ENCODE peak calls at places on chromosomes 4 and X, in four cellular contexts. One of them, this sample, is unnamed.

GRCh38 chr4:36476135-36476534 is 194.7 kb downstream of the DTHD1 start:
- DNase-seq in esophagus squamous epithelium: no peak
- DNase-seq in adrenal gland: no peak
- DNase-seq in fibroblast of villous mesenchyme: no peak
- DNase-seq in this sample: no peak

GRCh38 chrX:133171962-133172708 is 46.0 kb downstream of the TFDP3 start:
- DNase-seq in esophagus squamous epithelium: no peak
- DNase-seq in adrenal gland: no peak
- DNase-seq in fibroblast of villous mesenchyme: peak; percentile 12
- DNase-seq in this sample: peak; percentile 43

GRCh38 chr4:3251691-3252479 is 2.9 kb downstream of the MSANTD1 start:
- DNase-seq in esophagus squamous epithelium: no peak
- DNase-seq in adrenal gland: no peak
- DNase-seq in fibroblast of villous mesenchyme: no peak
- DNase-seq in this sample: no peak

GRCh38 chrX:16138108-16138427 is 14.7 kb downstream of the GRPR start:
- DNase-seq in esophagus squamous epithelium: no peak
- DNase-seq in adrenal gland: no peak
- DNase-seq in fibroblast of villous mesenchyme: no peak
- DNase-seq in this sample: peak; percentile 17

GRCh38 chr4:152591361-152591760 is 55.5 kb upstream of the FBXW7 start:
- DNase-seq in esophagus squamous epithelium: no peak
- DNase-seq in adrenal gland: peak; percentile 35
- DNase-seq in fibroblast of villous mesenchyme: peak; percentile 92
- DNase-seq in this sample: peak; percentile 59

GRCh38 chr4:105186701-105187158 is 40.1 kb downstream of the TET2 start:
- DNase-seq in esophagus squamous epithelium: no peak
- DNase-seq in adrenal gland: peak; percentile 53
- DNase-seq in fibroblast of villous mesenchyme: peak; percentile 59
- DNase-seq in this sample: peak; percentile 71

GRCh38 chr4:1544861-1545275 is 138.6 kb upstream of the NKX1-1 start:
- DNase-seq in esophagus squamous epithelium: no peak
- DNase-seq in adrenal gland: no peak
- DNase-seq in fibroblast of villous mesenchyme: no peak
- DNase-seq in this sample: no peak

GRCh38 chr4:111984169-111984873 is 160.9 kb upstream of the FAM241A start:
- DNase-seq in esophagus squamous epithelium: no peak
- DNase-seq in adrenal gland: no peak
- DNase-seq in fibroblast of villous mesenchyme: no peak
- DNase-seq in this sample: no peak

GRCh38 chr4:3192188-3192587 is 56.8 kb upstream of the MSANTD1 start:
- DNase-seq in esophagus squamous epithelium: no peak
- DNase-seq in adrenal gland: no peak
- DNase-seq in fibroblast of villous mesenchyme: no peak
- DNase-seq in this sample: peak; percentile 5

DNA sequence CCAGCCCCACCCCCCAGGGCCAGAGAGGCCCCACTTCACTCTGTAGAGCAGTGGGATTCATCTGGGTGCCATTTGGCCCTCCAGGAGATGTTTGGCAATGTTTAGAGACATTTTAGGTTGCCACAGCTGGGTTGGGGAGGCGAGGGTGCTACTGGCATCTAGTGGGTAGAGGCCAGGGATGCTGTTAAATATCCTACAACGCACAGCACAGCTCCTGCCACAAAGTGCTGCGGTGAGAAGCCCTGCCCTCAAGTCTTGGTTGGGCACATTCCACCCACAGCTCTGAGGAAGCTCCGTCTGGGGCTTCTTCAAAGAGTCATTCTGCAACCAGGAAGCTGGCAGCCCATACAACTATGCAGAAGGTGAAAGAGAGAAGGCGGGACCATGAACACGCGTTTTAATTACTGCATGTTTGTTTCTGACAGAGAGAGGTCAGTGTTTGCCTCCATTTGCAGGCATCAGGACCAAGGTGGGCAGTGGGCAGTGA is 48.1 kb upstream of the FAM9C start:
- DNase-seq in esophagus squamous epithelium: peak; percentile 9
- DNase-seq in adrenal gland: peak; percentile 35
- DNase-seq in fibroblast of villous mesenchyme: no peak
- DNase-seq in this sample: no peak
- TF ChIP-seq CTCF in esophagus squamous epithelium: peak; percentile 13
- TF ChIP-seq CTCF in adrenal gland: no peak
- TF ChIP-seq CTCF in fibroblast of villous mesenchyme: no peak
- TF ChIP-seq CTCF in this sample: no peak

GRCh38 chr4:94957030-94957429 is 199.3 kb downstream of the BMPR1B start:
- DNase-seq in esophagus squamous epithelium: no peak
- DNase-seq in adrenal gland: no peak
- DNase-seq in fibroblast of villous mesenchyme: no peak
- DNase-seq in this sample: no peak
- TF ChIP-seq CTCF in esophagus squamous epithelium: no peak
- TF ChIP-seq CTCF in adrenal gland: no peak
- TF ChIP-seq CTCF in fibroblast of villous mesenchyme: no peak
- TF ChIP-seq CTCF in this sample: no peak

GRCh38 chrX:112259375-112259774 is 176.8 kb upstream of the TRPC5 start:
- DNase-seq in esophagus squamous epithelium: no peak
- DNase-seq in adrenal gland: no peak
- DNase-seq in fibroblast of villous mesenchyme: no peak
- DNase-seq in this sample: no peak
- TF ChIP-seq CTCF in esophagus squamous epithelium: no peak
- TF ChIP-seq CTCF in adrenal gland: no peak
- TF ChIP-seq CTCF in fibroblast of villous mesenchyme: no peak
- TF ChIP-seq CTCF in this sample: no peak

GRCh38 chr4:184511156-184511555 is 36.8 kb upstream of the IRF2 start:
- DNase-seq in esophagus squamous epithelium: no peak
- DNase-seq in adrenal gland: no peak
- DNase-seq in fibroblast of villous mesenchyme: no peak
- DNase-seq in this sample: no peak

GRCh38 chr4:184510431-184510830 is 36.1 kb upstream of the IRF2 start:
- DNase-seq in esophagus squamous epithelium: no peak
- DNase-seq in adrenal gland: peak; percentile 26
- DNase-seq in fibroblast of villous mesenchyme: no peak
- DNase-seq in this sample: peak; percentile 10

GRCh38 chr4:184504385-184504784 is 30.0 kb upstream of the IRF2 start:
- DNase-seq in esophagus squamous epithelium: no peak
- DNase-seq in adrenal gland: no peak
- DNase-seq in fibroblast of villous mesenchyme: no peak
- DNase-seq in this sample: no peak

GRCh38 chr4:184503869-184504300 is 29.5 kb upstream of the IRF2 start:
- DNase-seq in esophagus squamous epithelium: no peak
- DNase-seq in adrenal gland: no peak
- DNase-seq in fibroblast of villous mesenchyme: no peak
- DNase-seq in this sample: peak; percentile 14

GRCh38 chr4:184506527-184507121 is 32.3 kb upstream of the IRF2 start:
- DNase-seq in esophagus squamous epithelium: peak; percentile 14
- DNase-seq in adrenal gland: peak; percentile 31
- DNase-seq in fibroblast of villous mesenchyme: no peak
- DNase-seq in this sample: no peak
- TF ChIP-seq CTCF in esophagus squamous epithelium: peak; percentile 13
- TF ChIP-seq CTCF in adrenal gland: peak; percentile 23
- TF ChIP-seq CTCF in fibroblast of villous mesenchyme: no peak
- TF ChIP-seq CTCF in this sample: peak; percentile 28

DNA sequence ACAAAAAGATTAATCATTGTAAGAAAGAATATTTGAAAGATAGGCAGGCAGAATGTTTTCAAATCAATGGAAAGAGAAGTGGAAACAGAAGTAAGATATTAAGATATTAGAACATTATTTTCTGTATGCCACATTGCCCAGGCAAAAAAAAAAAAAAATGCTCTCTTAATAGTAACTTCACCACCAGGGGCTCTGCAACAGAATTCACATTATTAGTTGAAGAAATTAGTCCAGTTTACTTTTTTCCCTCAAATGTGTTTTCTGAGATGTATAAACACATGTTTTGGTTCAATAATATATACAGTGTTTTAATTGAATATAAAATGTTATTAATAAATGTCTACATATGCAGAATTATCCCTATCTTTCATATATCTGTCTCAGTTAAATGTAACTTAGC is 78.0 kb upstream of the ADAD1 start:
- DNase-seq in esophagus squamous epithelium: no peak
- DNase-seq in adrenal gland: no peak
- DNase-seq in fibroblast of villous mesenchyme: no peak
- DNase-seq in this sample: peak; percentile 13
- TF ChIP-seq CTCF in esophagus squamous epithelium: no peak
- TF ChIP-seq CTCF in adrenal gland: no peak
- TF ChIP-seq CTCF in fibroblast of villous mesenchyme: peak; percentile 19
- TF ChIP-seq CTCF in this sample: peak; percentile 46

This sample was measured in choroid plexus epithelial cell.